ENCODE peak calls at places on chromosomes 5 and 9, in eight cellular contexts. One of them, this sample, is unnamed.

GRCh38 chr5:160539431-160539830 is 117.8 kb downstream of the PTTG1 start:
- DNase-seq in glutamatergic neuron: no peak
- DNase-seq in foreskin fibroblast: no peak
- DNase-seq in hepatocyte: no peak
- DNase-seq in ovary: no peak
- DNase-seq in choroid plexus epithelial cell: no peak
- DNase-seq in heart right ventricle: no peak
- DNase-seq in NB4: no peak
- DNase-seq in this sample: no peak

GRCh38 chr5:137061382-137061781 is 437.7 kb downstream of the SPOCK1 start:
- DNase-seq in glutamatergic neuron: no peak
- DNase-seq in foreskin fibroblast: no peak
- DNase-seq in hepatocyte: no peak
- DNase-seq in ovary: no peak
- DNase-seq in choroid plexus epithelial cell: no peak
- DNase-seq in heart right ventricle: no peak
- DNase-seq in NB4: no peak
- DNase-seq in this sample: no peak

GRCh38 chr9:123680382-123680781 is 249.5 kb downstream of the DENND1A start:
- DNase-seq in glutamatergic neuron: no peak
- DNase-seq in foreskin fibroblast: no peak
- DNase-seq in hepatocyte: no peak
- DNase-seq in ovary: no peak
- DNase-seq in choroid plexus epithelial cell: no peak
- DNase-seq in heart right ventricle: no peak
- DNase-seq in NB4: no peak
- DNase-seq in this sample: no peak

GRCh38 chr9:95770653-95771131 is 104.8 kb upstream of the ERCC6L2 start:
- DNase-seq in glutamatergic neuron: peak
- DNase-seq in foreskin fibroblast: no peak
- DNase-seq in hepatocyte: peak
- DNase-seq in ovary: no peak
- DNase-seq in choroid plexus epithelial cell: no peak
- DNase-seq in heart right ventricle: no peak
- DNase-seq in NB4: peak
- DNase-seq in this sample: no peak

GRCh38 chr5:18000744-18001143 is 366.5 kb downstream of the TAF11L14 start:
- DNase-seq in glutamatergic neuron: no peak
- DNase-seq in foreskin fibroblast: no peak
- DNase-seq in hepatocyte: no peak
- DNase-seq in ovary: no peak
- DNase-seq in choroid plexus epithelial cell: no peak
- DNase-seq in heart right ventricle: no peak
- DNase-seq in NB4: peak
- DNase-seq in this sample: no peak

GRCh38 chr9:88947581-88948573 is 43.4 kb upstream of the S1PR3 start:
- DNase-seq in glutamatergic neuron: no peak
- DNase-seq in foreskin fibroblast: peak
- DNase-seq in hepatocyte: no peak
- DNase-seq in ovary: no peak
- DNase-seq in choroid plexus epithelial cell: peak
- DNase-seq in heart right ventricle: no peak
- DNase-seq in NB4: no peak
- DNase-seq in this sample: no peak

GRCh38 chr5:121969660-121970295 is 8.0 kb downstream of the SRFBP1 start:
- DNase-seq in glutamatergic neuron: no peak
- DNase-seq in foreskin fibroblast: peak
- DNase-seq in hepatocyte: no peak
- DNase-seq in ovary: no peak
- DNase-seq in choroid plexus epithelial cell: peak
- DNase-seq in heart right ventricle: no peak
- DNase-seq in NB4: no peak
- DNase-seq in this sample: no peak

GRCh38 chr9:98104445-98104881 is 14.6 kb downstream of the TRIM14 start:
- DNase-seq in glutamatergic neuron: no peak
- DNase-seq in foreskin fibroblast: no peak
- DNase-seq in hepatocyte: no peak
- DNase-seq in ovary: no peak
- DNase-seq in choroid plexus epithelial cell: no peak
- DNase-seq in heart right ventricle: no peak
- DNase-seq in NB4: peak
- DNase-seq in this sample: no peak

GRCh38 chr5:60295423-60295822 is 401.9 kb upstream of the PDE4D start:
- DNase-seq in glutamatergic neuron: peak
- DNase-seq in foreskin fibroblast: peak
- DNase-seq in hepatocyte: peak
- DNase-seq in ovary: no peak
- DNase-seq in choroid plexus epithelial cell: peak
- DNase-seq in heart right ventricle: peak
- DNase-seq in NB4: peak
- DNase-seq in this sample: peak

GRCh38 chr5:149094996-149095395 is 32.1 kb upstream of the SH3TC2 start:
- DNase-seq in glutamatergic neuron: no peak
- DNase-seq in foreskin fibroblast: no peak
- DNase-seq in hepatocyte: no peak
- DNase-seq in ovary: no peak
- DNase-seq in choroid plexus epithelial cell: no peak
- DNase-seq in heart right ventricle: no peak
- DNase-seq in NB4: no peak
- DNase-seq in this sample: no peak

GRCh38 chr5:33441241-33441844 is 578 bp downstream of the TARS1 start:
- DNase-seq in glutamatergic neuron: peak
- DNase-seq in foreskin fibroblast: peak
- DNase-seq in hepatocyte: peak
- DNase-seq in ovary: peak
- DNase-seq in choroid plexus epithelial cell: no peak
- DNase-seq in heart right ventricle: no peak
- DNase-seq in NB4: peak
- DNase-seq in this sample: no peak

GRCh38 chr9:130741024-130741305 is 47.4 kb downstream of the EXOSC2 start:
- DNase-seq in glutamatergic neuron: no peak
- DNase-seq in foreskin fibroblast: no peak
- DNase-seq in hepatocyte: no peak
- DNase-seq in ovary: no peak
- DNase-seq in choroid plexus epithelial cell: no peak
- DNase-seq in heart right ventricle: no peak
- DNase-seq in NB4: no peak
- DNase-seq in this sample: no peak

GRCh38 chr9:82456621-82457020 is 468.0 kb downstream of the SPATA31D1 start:
- DNase-seq in glutamatergic neuron: no peak
- DNase-seq in foreskin fibroblast: peak
- DNase-seq in hepatocyte: no peak
- DNase-seq in ovary: no peak
- DNase-seq in choroid plexus epithelial cell: peak
- DNase-seq in heart right ventricle: no peak
- DNase-seq in NB4: no peak
- DNase-seq in this sample: no peak

GRCh38 chr9:98775831-98776441 is 20.4 kb downstream of the ANKS6 start:
- DNase-seq in glutamatergic neuron: peak
- DNase-seq in foreskin fibroblast: peak
- DNase-seq in hepatocyte: peak
- DNase-seq in ovary: no peak
- DNase-seq in choroid plexus epithelial cell: peak
- DNase-seq in heart right ventricle: peak
- DNase-seq in NB4: peak
- DNase-seq in this sample: peak

GRCh38 chr9:101904845-101905244 is 166.4 kb upstream of the GRIN3A start:
- DNase-seq in glutamatergic neuron: no peak
- DNase-seq in foreskin fibroblast: no peak
- DNase-seq in hepatocyte: no peak
- DNase-seq in ovary: no peak
- DNase-seq in choroid plexus epithelial cell: no peak
- DNase-seq in heart right ventricle: no peak
- DNase-seq in NB4: no peak
- DNase-seq in this sample: no peak

GRCh38 chr5:140219068-140219971 is 44.3 kb downstream of the CYSTM1 start:
- DNase-seq in glutamatergic neuron: no peak
- DNase-seq in foreskin fibroblast: peak
- DNase-seq in hepatocyte: no peak
- DNase-seq in ovary: no peak
- DNase-seq in choroid plexus epithelial cell: peak
- DNase-seq in heart right ventricle: no peak
- DNase-seq in NB4: no peak
- DNase-seq in this sample: no peak

GRCh38 chr9:86328153-86328552 is 26.1 kb downstream of the TUT7 start:
- DNase-seq in glutamatergic neuron: no peak
- DNase-seq in foreskin fibroblast: no peak
- DNase-seq in hepatocyte: no peak
- DNase-seq in ovary: no peak
- DNase-seq in choroid plexus epithelial cell: no peak
- DNase-seq in heart right ventricle: no peak
- DNase-seq in NB4: no peak
- DNase-seq in this sample: no peak

GRCh38 chr9:85258823-85259370 is 482.9 kb downstream of the AGTPBP1 start:
- DNase-seq in glutamatergic neuron: peak
- DNase-seq in foreskin fibroblast: peak
- DNase-seq in hepatocyte: peak
- DNase-seq in ovary: no peak
- DNase-seq in choroid plexus epithelial cell: peak
- DNase-seq in heart right ventricle: peak
- DNase-seq in NB4: peak
- DNase-seq in this sample: peak

GRCh38 chr9:21653091-21653490 is 149.3 kb upstream of the MTAP start:
- DNase-seq in glutamatergic neuron: no peak
- DNase-seq in foreskin fibroblast: no peak
- DNase-seq in hepatocyte: no peak
- DNase-seq in ovary: no peak
- DNase-seq in choroid plexus epithelial cell: peak
- DNase-seq in heart right ventricle: no peak
- DNase-seq in NB4: no peak
- DNase-seq in this sample: no peak

GRCh38 chr5:146894763-146895521 is 16.4 kb upstream of the PPP2R2B start:
- DNase-seq in glutamatergic neuron: no peak
- DNase-seq in foreskin fibroblast: no peak
- DNase-seq in hepatocyte: no peak
- DNase-seq in ovary: no peak
- DNase-seq in choroid plexus epithelial cell: no peak
- DNase-seq in heart right ventricle: no peak
- DNase-seq in NB4: no peak
- DNase-seq in this sample: no peak

GRCh38 chr5:57795203-57795602 is 312.6 kb upstream of the ACTBL2 start:
- DNase-seq in glutamatergic neuron: no peak
- DNase-seq in foreskin fibroblast: no peak
- DNase-seq in hepatocyte: no peak
- DNase-seq in ovary: no peak
- DNase-seq in choroid plexus epithelial cell: no peak
- DNase-seq in heart right ventricle: no peak
- DNase-seq in NB4: no peak
- DNase-seq in this sample: no peak

DNA sequence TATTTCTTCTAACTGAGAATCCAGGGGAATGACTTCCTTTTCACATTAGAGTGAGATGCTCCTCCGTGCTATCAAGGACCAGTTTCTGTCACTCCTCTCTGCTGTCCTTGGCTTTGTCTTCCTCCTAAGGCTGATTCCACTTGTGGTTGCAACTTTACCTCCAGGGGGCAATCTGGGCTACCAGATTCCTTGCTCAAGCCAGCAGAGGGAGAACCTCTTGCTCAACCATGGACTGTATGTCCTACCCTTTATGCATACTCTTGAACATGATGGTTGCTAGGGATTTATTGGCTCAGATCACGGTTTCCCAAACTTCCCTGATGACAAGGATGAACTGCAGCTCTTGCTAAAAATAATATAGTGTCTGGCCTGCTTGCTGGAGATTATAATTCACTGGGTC is 24.0 kb downstream of the NNT start:
- DNase-seq in glutamatergic neuron: peak
- DNase-seq in foreskin fibroblast: peak
- DNase-seq in hepatocyte: peak
- DNase-seq in ovary: no peak
- DNase-seq in choroid plexus epithelial cell: peak
- DNase-seq in heart right ventricle: peak
- DNase-seq in NB4: peak
- DNase-seq in this sample: peak
- TF ChIP-seq CTCF in glutamatergic neuron: peak
- TF ChIP-seq CTCF in foreskin fibroblast: peak
- TF ChIP-seq CTCF in hepatocyte: peak
- TF ChIP-seq CTCF in ovary: no peak
- TF ChIP-seq CTCF in choroid plexus epithelial cell: peak
- TF ChIP-seq CTCF in heart right ventricle: peak
- TF ChIP-seq CTCF in NB4: peak
- TF ChIP-seq CTCF in this sample: peak

GRCh38 chr5:123093279-123094226 is 4.5 kb downstream of the PRDM6 start:
- DNase-seq in glutamatergic neuron: peak
- DNase-seq in foreskin fibroblast: no peak
- DNase-seq in hepatocyte: peak
- DNase-seq in ovary: no peak
- DNase-seq in choroid plexus epithelial cell: no peak
- DNase-seq in heart right ventricle: no peak
- DNase-seq in NB4: no peak
- DNase-seq in this sample: peak
- TF ChIP-seq CTCF in glutamatergic neuron: no peak
- TF ChIP-seq CTCF in foreskin fibroblast: no peak
- TF ChIP-seq CTCF in hepatocyte: no peak
- TF ChIP-seq CTCF in ovary: no peak
- TF ChIP-seq CTCF in choroid plexus epithelial cell: no peak
- TF ChIP-seq CTCF in heart right ventricle: no peak
- TF ChIP-seq CTCF in NB4: no peak
- TF ChIP-seq CTCF in this sample: no peak

DNA sequence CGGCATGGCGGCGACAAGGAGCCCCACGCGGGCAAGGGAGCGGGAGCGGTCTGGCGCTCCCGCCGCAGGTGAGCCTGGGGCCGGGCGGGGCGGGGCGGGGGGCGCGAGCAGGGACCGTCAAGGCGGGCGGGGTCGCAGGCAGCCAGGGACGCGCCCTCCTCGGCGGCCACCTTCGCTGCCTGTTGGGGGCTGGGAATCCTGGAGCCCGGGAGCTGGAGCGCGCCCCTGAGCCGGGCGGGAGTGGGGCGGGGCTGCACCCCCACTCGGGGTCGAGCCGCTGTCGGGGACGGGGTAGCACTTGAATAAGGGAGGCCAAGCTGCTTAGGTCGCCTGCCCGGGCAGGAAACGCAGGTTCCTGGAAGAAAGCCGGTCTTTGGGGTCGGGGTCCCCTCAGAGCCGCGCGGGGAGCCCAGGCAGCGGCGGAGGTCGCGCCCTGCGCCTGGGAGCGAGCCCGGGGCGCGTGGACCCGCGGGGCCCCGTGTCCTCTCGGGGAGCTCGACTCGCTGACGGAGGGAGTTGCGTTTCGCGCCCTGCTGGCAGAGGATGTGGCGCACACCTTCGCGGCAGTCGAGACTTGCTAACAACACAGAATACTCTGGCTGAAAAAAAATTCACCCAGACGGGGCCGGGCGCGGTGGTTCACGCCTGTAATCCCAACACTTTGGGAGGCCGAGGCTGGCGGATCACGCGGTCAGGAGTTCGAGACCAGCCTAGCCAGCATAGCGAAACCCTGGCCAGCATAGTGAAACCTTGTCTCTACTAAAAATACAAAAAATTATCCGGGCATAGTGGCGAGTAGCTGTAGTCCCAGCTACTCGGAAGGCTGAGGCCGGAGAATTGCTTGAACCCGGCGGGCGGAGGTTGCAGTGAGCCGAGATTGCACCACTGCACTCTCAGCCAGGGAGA is 552 bp downstream of the OTULINL start:
- DNase-seq in glutamatergic neuron: peak
- DNase-seq in foreskin fibroblast: peak
- DNase-seq in hepatocyte: peak
- DNase-seq in ovary: peak
- DNase-seq in choroid plexus epithelial cell: peak
- DNase-seq in heart right ventricle: peak
- DNase-seq in NB4: peak
- DNase-seq in this sample: peak
- TF ChIP-seq CTCF in glutamatergic neuron: peak
- TF ChIP-seq CTCF in foreskin fibroblast: no peak
- TF ChIP-seq CTCF in hepatocyte: no peak
- TF ChIP-seq CTCF in ovary: no peak
- TF ChIP-seq CTCF in choroid plexus epithelial cell: peak
- TF ChIP-seq CTCF in heart right ventricle: no peak
- TF ChIP-seq CTCF in NB4: peak
- TF ChIP-seq CTCF in this sample: peak

GRCh38 chr9:121985792-121986494 is 107.2 kb downstream of the TTLL11 start:
- DNase-seq in glutamatergic neuron: no peak
- DNase-seq in foreskin fibroblast: peak
- DNase-seq in hepatocyte: no peak
- DNase-seq in ovary: no peak
- DNase-seq in choroid plexus epithelial cell: no peak
- DNase-seq in heart right ventricle: peak
- DNase-seq in NB4: no peak
- DNase-seq in this sample: no peak
- TF ChIP-seq CTCF in glutamatergic neuron: no peak
- TF ChIP-seq CTCF in foreskin fibroblast: no peak
- TF ChIP-seq CTCF in hepatocyte: no peak
- TF ChIP-seq CTCF in ovary: no peak
- TF ChIP-seq CTCF in choroid plexus epithelial cell: peak
- TF ChIP-seq CTCF in heart right ventricle: no peak
- TF ChIP-seq CTCF in NB4: no peak
- TF ChIP-seq CTCF in this sample: no peak